ENCODE peak calls at places on chromosomes 13 and 19, in five cellular contexts. One of them, this sample, is unnamed.
A peak's percentile ranks its signal among the peaks of the same experiment; 100 is the strongest.

GRCh38 chr13:98839826-98840769 is 87.6 kb upstream of the SLC15A1 start:
- DNase-seq in PC-9: no peak
- DNase-seq in neural progenitor cell: peak; percentile 85
- DNase-seq in fibroblast of lung: peak; percentile 70
- DNase-seq in GM23248: peak; percentile 81
- DNase-seq in this sample: peak; percentile 58

GRCh38 chr13:30824651-30825050 is 81.4 kb upstream of the MEDAG start:
- DNase-seq in fibroblast of lung: no peak
- DNase-seq in GM23248: no peak
- DNase-seq in PC-9: no peak
- DNase-seq in neural progenitor cell: peak; percentile 44
- DNase-seq in this sample: no peak

GRCh38 chr19:13839193-13839937 is 37.6 kb upstream of the NANOS3 start:
- DNase-seq in fibroblast of lung: peak; percentile 88
- DNase-seq in neural progenitor cell: peak; percentile 44
- DNase-seq in GM23248: peak; percentile 94
- DNase-seq in PC-9: peak; percentile 79
- DNase-seq in this sample: peak; percentile 78

GRCh38 chr13:42392706-42393572 is 121.0 kb downstream of the AKAP11 start:
- DNase-seq in neural progenitor cell: no peak
- DNase-seq in PC-9: no peak
- DNase-seq in GM23248: no peak
- DNase-seq in fibroblast of lung: peak; percentile 9
- DNase-seq in this sample: peak; percentile 2

GRCh38 chr13:77390391-77390790 is 63.5 kb upstream of the MYCBP2 start:
- DNase-seq in GM23248: peak; percentile 18
- DNase-seq in PC-9: no peak
- DNase-seq in neural progenitor cell: no peak
- DNase-seq in fibroblast of lung: no peak
- DNase-seq in this sample: no peak

GRCh38 chr19:44061038-44061437 is 9.2 kb downstream of the ZNF223 start:
- DNase-seq in fibroblast of lung: no peak
- DNase-seq in GM23248: no peak
- DNase-seq in PC-9: no peak
- DNase-seq in neural progenitor cell: no peak
- DNase-seq in this sample: no peak

GRCh38 chr19:2047449-2048103 is 3.5 kb downstream of the MKNK2 start:
- DNase-seq in GM23248: peak; percentile 58
- DNase-seq in fibroblast of lung: no peak
- DNase-seq in PC-9: no peak
- DNase-seq in neural progenitor cell: peak; percentile 4
- DNase-seq in this sample: no peak

GRCh38 chr13:37540228-37540627 is 58.3 kb downstream of the POSTN start:
- DNase-seq in PC-9: no peak
- DNase-seq in neural progenitor cell: no peak
- DNase-seq in fibroblast of lung: peak; percentile 77
- DNase-seq in GM23248: peak; percentile 91
- DNase-seq in this sample: peak; percentile 74

GRCh38 chr13:36101157-36101556 is 30.0 kb downstream of the DCLK1 start:
- DNase-seq in PC-9: no peak
- DNase-seq in fibroblast of lung: no peak
- DNase-seq in neural progenitor cell: no peak
- DNase-seq in GM23248: no peak
- DNase-seq in this sample: no peak

GRCh38 chr13:87344176-87344575 is 327.0 kb upstream of the SLITRK5 start:
- DNase-seq in GM23248: no peak
- DNase-seq in PC-9: no peak
- DNase-seq in neural progenitor cell: no peak
- DNase-seq in fibroblast of lung: peak; percentile 50
- DNase-seq in this sample: peak; percentile 25

GRCh38 chr19:32750441-32751055 is 31.0 kb downstream of the TDRD12 start:
- DNase-seq in fibroblast of lung: no peak
- DNase-seq in GM23248: no peak
- DNase-seq in PC-9: no peak
- DNase-seq in neural progenitor cell: no peak
- DNase-seq in this sample: no peak

GRCh38 chr13:98869408-98870090 is 108.3 kb downstream of the DOCK9 start:
- DNase-seq in PC-9: no peak
- DNase-seq in fibroblast of lung: no peak
- DNase-seq in GM23248: no peak
- DNase-seq in neural progenitor cell: no peak
- DNase-seq in this sample: no peak

GRCh38 chr19:800360-801029 is 3.2 kb downstream of the PTBP1 start:
- DNase-seq in PC-9: peak; percentile 71
- DNase-seq in GM23248: peak; percentile 74
- DNase-seq in neural progenitor cell: no peak
- DNase-seq in fibroblast of lung: peak; percentile 56
- DNase-seq in this sample: peak; percentile 49

GRCh38 chr13:22325761-22326160 is 654.9 kb downstream of the FGF9 start:
- DNase-seq in neural progenitor cell: no peak
- DNase-seq in GM23248: no peak
- DNase-seq in PC-9: no peak
- DNase-seq in fibroblast of lung: no peak
- DNase-seq in this sample: no peak

GRCh38 chr13:34217343-34218094 is 399.6 kb downstream of the RFC3 start:
- DNase-seq in PC-9: no peak
- DNase-seq in GM23248: no peak
- DNase-seq in fibroblast of lung: no peak
- DNase-seq in neural progenitor cell: no peak
- DNase-seq in this sample: no peak

GRCh38 chr13:40530961-40531360 is 135.5 kb downstream of the FOXO1 start:
- DNase-seq in GM23248: no peak
- DNase-seq in neural progenitor cell: no peak
- DNase-seq in PC-9: no peak
- DNase-seq in fibroblast of lung: no peak
- DNase-seq in this sample: no peak

GRCh38 chr19:30272554-30272953 is 99.6 kb upstream of the ZNF536 start:
- DNase-seq in GM23248: no peak
- DNase-seq in PC-9: no peak
- DNase-seq in fibroblast of lung: no peak
- DNase-seq in neural progenitor cell: no peak
- DNase-seq in this sample: no peak

GRCh38 chr19:41577833-41578232 is 1.9 kb downstream of the CEACAM21 start:
- DNase-seq in PC-9: no peak
- DNase-seq in neural progenitor cell: no peak
- DNase-seq in GM23248: no peak
- DNase-seq in fibroblast of lung: no peak
- DNase-seq in this sample: no peak

GRCh38 chr13:54845351-54845965 is 1816.8 kb downstream of the OLFM4 start:
- DNase-seq in neural progenitor cell: peak; percentile 7
- DNase-seq in fibroblast of lung: no peak
- DNase-seq in PC-9: no peak
- DNase-seq in GM23248: no peak
- DNase-seq in this sample: no peak

GRCh38 chr13:71801781-71802180 is 65.2 kb downstream of the DACH1 start:
- DNase-seq in fibroblast of lung: no peak
- DNase-seq in PC-9: no peak
- DNase-seq in neural progenitor cell: peak; percentile 61
- DNase-seq in GM23248: no peak
- DNase-seq in this sample: no peak

GRCh38 chr13:46676378-46676725 is 120.6 kb downstream of the ESD start:
- DNase-seq in PC-9: no peak
- DNase-seq in fibroblast of lung: no peak
- DNase-seq in GM23248: no peak
- DNase-seq in neural progenitor cell: no peak
- DNase-seq in this sample: no peak
- H2AFZ ChIP-seq in PC-9: no peak overlapping the region
- H2AFZ ChIP-seq in fibroblast of lung: no peak overlapping the region
- H2AFZ ChIP-seq in GM23248: no peak overlapping the region
- H2AFZ ChIP-seq in neural progenitor cell: no peak overlapping the region
- H2AFZ ChIP-seq in this sample: no peak overlapping the region

DNA sequence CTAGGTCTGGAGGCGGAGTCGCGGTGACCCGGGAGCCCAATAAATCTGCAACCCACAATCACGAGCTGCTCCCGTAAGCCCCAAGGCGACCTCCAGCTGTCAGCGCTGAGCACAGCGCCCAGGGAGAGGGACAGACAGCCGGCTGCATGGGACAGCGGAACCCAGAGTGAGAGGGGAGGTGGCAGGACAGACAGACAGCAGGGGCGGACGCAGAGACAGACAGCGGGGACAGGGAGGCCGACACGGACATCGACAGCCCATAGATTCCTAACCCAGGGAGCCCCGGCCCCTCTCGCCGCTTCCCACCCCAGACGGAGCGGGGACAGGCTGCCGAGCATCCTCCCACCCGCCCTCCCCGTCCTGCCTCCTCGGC is at the start of gene SLC5A5:
- DNase-seq in PC-9: no peak
- DNase-seq in GM23248: no peak
- DNase-seq in fibroblast of lung: no peak
- DNase-seq in neural progenitor cell: peak; percentile 45
- DNase-seq in this sample: no peak
- TF ChIP-seq EZH2 in PC-9: no peak
- TF ChIP-seq EZH2 in GM23248: no peak
- TF ChIP-seq EZH2 in fibroblast of lung: peak; percentile 66
- TF ChIP-seq EZH2 in neural progenitor cell: no peak
- TF ChIP-seq EZH2 in this sample: peak; percentile 70

DNA sequence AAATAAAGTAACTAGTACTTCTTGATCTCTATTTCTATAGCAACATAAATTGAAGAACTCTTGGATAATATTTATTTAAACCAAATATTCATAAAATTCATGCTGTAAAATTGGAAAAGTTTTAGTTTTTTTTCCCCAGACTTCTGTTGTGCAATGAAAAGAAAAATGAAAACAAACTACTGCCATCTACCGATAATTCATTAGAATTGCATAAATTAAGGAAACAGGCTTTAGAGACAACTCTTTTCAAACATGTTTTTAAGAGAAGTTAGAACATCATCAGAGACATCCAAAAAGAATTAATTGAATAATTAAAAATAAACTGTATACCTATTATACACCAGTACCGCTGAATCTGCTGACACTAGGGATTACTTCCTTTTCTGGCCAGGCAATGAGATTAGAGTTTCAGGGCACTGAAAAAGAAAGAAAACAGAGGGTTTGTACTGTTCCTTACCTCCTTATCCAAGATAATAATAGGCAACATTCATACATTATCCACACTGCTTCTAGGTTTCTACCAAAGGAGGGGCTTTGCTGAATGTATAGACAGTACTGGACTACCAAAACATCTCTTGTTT is 4.9 kb downstream of the CCDC122 start:
- DNase-seq in neural progenitor cell: no peak
- DNase-seq in GM23248: peak; percentile 51
- DNase-seq in PC-9: no peak
- DNase-seq in fibroblast of lung: peak; percentile 16
- DNase-seq in this sample: no peak
- H2AFZ ChIP-seq in neural progenitor cell: no peak overlapping the region
- H2AFZ ChIP-seq in GM23248: no peak overlapping the region
- H2AFZ ChIP-seq in PC-9: no peak overlapping the region
- H2AFZ ChIP-seq in fibroblast of lung: no peak overlapping the region
- H2AFZ ChIP-seq in this sample: no peak overlapping the region

DNA sequence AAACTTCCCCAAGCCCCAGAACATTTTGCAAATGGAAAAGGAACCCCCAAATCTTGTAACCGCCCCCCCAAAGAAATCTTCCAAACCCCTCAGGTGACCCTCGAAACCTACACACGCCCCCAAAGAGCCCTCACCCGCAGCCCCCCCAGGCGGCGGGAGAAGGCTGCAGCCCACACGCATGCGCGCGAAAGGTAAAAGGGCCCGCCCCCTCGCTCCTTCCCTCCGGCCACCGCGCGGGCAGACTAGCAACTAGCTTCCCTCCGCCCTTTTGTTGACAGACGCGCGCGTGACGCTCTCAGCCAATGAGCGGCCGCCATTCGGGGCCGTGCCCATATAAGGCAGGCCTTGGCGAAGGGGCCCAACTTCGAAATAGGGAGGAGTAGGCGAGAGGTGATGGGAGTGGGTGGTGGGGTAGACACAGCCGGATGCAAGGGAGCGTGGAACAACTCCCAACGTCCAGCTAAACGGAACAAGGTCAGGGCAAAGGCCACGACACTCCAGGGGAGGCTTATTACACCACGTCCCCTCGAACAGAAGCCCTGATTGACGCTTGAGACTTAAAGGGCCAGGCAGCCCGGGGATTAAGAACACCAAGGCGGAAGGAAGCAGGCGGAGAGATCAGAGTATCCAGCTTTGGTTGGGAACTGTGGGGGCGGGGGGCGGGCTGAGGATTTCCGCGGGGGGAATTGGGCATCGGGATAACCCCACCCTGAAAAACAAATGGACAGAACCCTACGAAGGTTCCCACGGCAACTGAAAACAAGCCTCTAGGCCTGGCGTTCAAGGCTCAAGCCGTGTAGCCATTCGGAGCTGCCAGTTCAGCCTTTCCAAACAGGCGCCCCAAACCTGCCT is 13.3 kb downstream of the FBXO46 start:
- DNase-seq in fibroblast of lung: peak; percentile 98
- DNase-seq in PC-9: peak; percentile 99
- DNase-seq in neural progenitor cell: peak; percentile 100
- DNase-seq in GM23248: peak; percentile 100
- DNase-seq in this sample: peak; percentile 95
- TF ChIP-seq EZH2 in fibroblast of lung: no peak
- TF ChIP-seq EZH2 in PC-9: no peak
- TF ChIP-seq EZH2 in neural progenitor cell: no peak
- TF ChIP-seq EZH2 in GM23248: no peak
- TF ChIP-seq EZH2 in this sample: no peak

GRCh38 chr19:18090545-18091216 is 3.9 kb upstream of the IL12RB1 start:
- DNase-seq in neural progenitor cell: no peak
- DNase-seq in fibroblast of lung: no peak
- DNase-seq in PC-9: no peak
- DNase-seq in GM23248: peak; percentile 46
- DNase-seq in this sample: no peak
- H2AFZ ChIP-seq in neural progenitor cell: no peak overlapping the region
- H2AFZ ChIP-seq in fibroblast of lung: no peak overlapping the region
- H2AFZ ChIP-seq in PC-9: no peak overlapping the region
- H2AFZ ChIP-seq in GM23248: no peak overlapping the region
- H2AFZ ChIP-seq in this sample: no peak overlapping the region

GRCh38 chr13:50843256-50844043 is at the start of gene DLEU7:
- DNase-seq in GM23248: no peak
- DNase-seq in neural progenitor cell: peak; percentile 88
- DNase-seq in fibroblast of lung: peak; percentile 4
- DNase-seq in PC-9: no peak
- DNase-seq in this sample: no peak
- TF ChIP-seq EZH2 in GM23248: no peak
- TF ChIP-seq EZH2 in neural progenitor cell: no peak
- TF ChIP-seq EZH2 in fibroblast of lung: no peak
- TF ChIP-seq EZH2 in PC-9: no peak
- TF ChIP-seq EZH2 in this sample: no peak

GRCh38 chr19:56174086-56174485 is 1.7 kb upstream of the GALP start:
- DNase-seq in GM23248: no peak
- DNase-seq in neural progenitor cell: peak; percentile 9
- DNase-seq in fibroblast of lung: no peak
- DNase-seq in PC-9: no peak
- DNase-seq in this sample: no peak
- H2AFZ ChIP-seq in GM23248: no peak overlapping the region
- H2AFZ ChIP-seq in neural progenitor cell: no peak overlapping the region
- H2AFZ ChIP-seq in fibroblast of lung: no peak overlapping the region
- H2AFZ ChIP-seq in PC-9: no peak overlapping the region
- H2AFZ ChIP-seq in this sample: no peak overlapping the region